ENCODE peak calls at places on chromosome 14, in eight cellular contexts. M, Q, C, G, T, Z, N and I are unnamed samples.

GRCh38 chr14:32669416-32669815 is 269.3 kb upstream of the NPAS3 start:
- DNase-seq in T (no peak), Q (no peak), G (no peak), M (peak; percentile 37), Z (no peak), N (no peak), C (no peak), I (peak; percentile 16)

GRCh38 chr14:62076825-62077660 is 314.8 kb downstream of the SNAPC1 start:
- DNase-seq in N (no peak), Z (no peak), M (no peak), C (no peak), T (no peak), Q (no peak), G (no peak), I (no peak)

GRCh38 chr14:91140672-91141071 is 26.8 kb downstream of the DGLUCY start:
- DNase-seq in T (no peak), C (no peak), N (no peak), G (no peak), M (peak; percentile 28), Z (no peak), Q (peak; percentile 25), I (peak; percentile 22)

GRCh38 chr14:24232121-24232644 is at the start of gene NEDD8:
- DNase-seq in Q (peak; percentile 96), T (peak; percentile 67), M (peak; percentile 99), Z (peak; percentile 69), N (peak; percentile 88), G (peak; percentile 79), C (peak; percentile 97), I (peak; percentile 97)

GRCh38 chr14:99729991-99730875 is 46.1 kb downstream of the CYP46A1 start:
- DNase-seq in N (peak; percentile 84), C (peak; percentile 84), M (peak; percentile 76), T (peak; percentile 39), G (no peak), Q (no peak), Z (no peak), I (peak; percentile 25)

GRCh38 chr14:73787760-73788508 is 63.7 kb upstream of the PTGR2 start:
- DNase-seq in Q (peak; percentile 67), T (peak; percentile 27), Z (no peak), G (no peak), C (no peak), M (peak; percentile 81), N (no peak), I (peak; percentile 53)

GRCh38 chr14:103730490-103731035 is 15.0 kb downstream of the ZFYVE21 start:
- DNase-seq in G (no peak), N (peak; percentile 91), M (no peak), Z (no peak), T (no peak), C (peak; percentile 80), Q (no peak), I (no peak)

GRCh38 chr14:49206832-49207231 is 379.3 kb downstream of the RPS29 start:
- DNase-seq in Z (no peak), T (no peak), M (no peak), N (no peak), G (no peak), C (no peak), Q (peak; percentile 8), I (no peak)

GRCh38 chr14:103880334-103880985 is 33.1 kb upstream of the PPP1R13B start:
- DNase-seq in G (no peak), M (peak; percentile 86), Z (no peak), C (peak; percentile 88), T (no peak), N (peak; percentile 85), Q (peak; percentile 85), I (peak; percentile 63)

GRCh38 chr14:104370256-104370870 is 209.2 kb upstream of the C14orf180 start:
- DNase-seq in C (peak; percentile 37), Z (no peak), T (no peak), Q (no peak), N (no peak), G (no peak), M (no peak), I (no peak)

GRCh38 chr14:53715390-53715730 is 241.3 kb downstream of the BMP4 start:
- DNase-seq in Z (no peak), C (no peak), T (no peak), Q (peak; percentile 62), G (no peak), M (peak; percentile 71), N (no peak), I (peak; percentile 76)

GRCh38 chr14:56189306-56189705 is 71.1 kb downstream of the PELI2 start:
- DNase-seq in T (no peak), Z (no peak), M (peak; percentile 91), G (peak; percentile 8), C (no peak), Q (peak; percentile 85), N (no peak), I (peak; percentile 68)

GRCh38 chr14:34537677-34538009 is 1.9 kb downstream of the EAPP start:
- DNase-seq in C (no peak), N (no peak), G (no peak), T (no peak), Q (no peak), M (no peak), Z (no peak), I (no peak)

GRCh38 chr14:34538871-34539406 is 562 bp downstream of the EAPP start:
- DNase-seq in C (no peak), Q (peak; percentile 3), N (no peak), G (no peak), M (no peak), T (no peak), Z (no peak), I (peak; percentile 26)

GRCh38 chr14:34536951-34537676 is 2.4 kb downstream of the EAPP start:
- DNase-seq in C (no peak), N (no peak), Z (no peak), M (no peak), T (no peak), G (no peak), Q (no peak), I (peak; percentile 62)

DNA sequence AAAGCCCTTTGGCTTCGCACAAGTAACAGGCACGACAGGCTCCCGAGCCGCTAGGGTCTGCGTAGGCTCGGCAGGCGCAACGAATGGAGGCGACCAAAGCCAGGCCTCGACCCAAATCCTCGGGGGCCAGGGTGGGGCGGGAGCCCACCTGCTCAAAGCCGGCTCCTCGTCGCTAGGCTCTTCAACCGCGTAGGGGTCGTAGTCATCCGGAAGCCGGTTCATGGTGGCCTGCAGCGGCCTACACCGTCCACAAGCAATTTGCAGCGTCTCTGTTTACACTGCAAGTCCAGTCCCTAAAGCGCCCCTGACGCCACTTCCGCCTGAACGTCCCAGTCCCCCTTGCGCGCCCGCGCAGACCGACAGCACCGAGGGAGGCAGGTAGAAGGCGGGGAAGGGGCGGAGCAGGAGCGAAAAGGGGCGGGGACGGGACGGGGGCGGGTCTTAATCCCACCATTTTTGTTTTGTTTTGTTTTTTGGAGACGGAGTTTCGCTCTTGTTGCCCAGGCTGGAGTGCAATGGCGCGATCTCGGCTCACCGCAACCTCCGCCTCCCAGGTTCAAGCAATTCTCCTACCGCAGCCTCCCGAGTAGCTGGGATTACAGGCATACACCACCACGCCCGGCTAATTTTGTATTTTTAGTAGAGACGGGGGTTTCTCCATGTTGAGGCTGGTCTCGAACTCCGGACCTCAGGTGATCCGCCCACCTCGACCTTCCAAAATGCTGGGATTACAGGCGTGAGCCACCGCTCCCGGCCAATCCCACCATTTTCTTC is at the start of gene EAPP:
- DNase-seq in Z (peak; percentile 80), G (peak; percentile 69), C (peak; percentile 99), T (peak; percentile 89), Q (peak; percentile 98), M (peak; percentile 99), N (peak; percentile 98), I (peak; percentile 98)
- TF ChIP-seq CTCF in Z (no peak), G (no peak), C (no peak), T (no peak), Q (no peak), M (no peak), N (peak; percentile 29), I (no peak)

GRCh38 chr14:22524105-22524783 is 64.8 kb downstream of the DAD1 start:
- DNase-seq in C (no peak), N (no peak), Q (no peak), Z (no peak), G (no peak), M (no peak), T (no peak), I (no peak)

GRCh38 chr14:22524784-22525161 is 64.3 kb downstream of the DAD1 start:
- DNase-seq in C (no peak), T (no peak), M (no peak), Z (no peak), G (no peak), Q (no peak), N (no peak), I (no peak)

GRCh38 chr14:22520786-22521185 is 68.2 kb downstream of the DAD1 start:
- DNase-seq in Q (no peak), N (no peak), T (no peak), M (no peak), C (no peak), Z (no peak), G (no peak), I (no peak)

GRCh38 chr14:22521449-22522239 is 67.4 kb downstream of the DAD1 start:
- DNase-seq in G (no peak), M (no peak), N (no peak), T (no peak), C (no peak), Z (no peak), Q (no peak), I (no peak)

DNA sequence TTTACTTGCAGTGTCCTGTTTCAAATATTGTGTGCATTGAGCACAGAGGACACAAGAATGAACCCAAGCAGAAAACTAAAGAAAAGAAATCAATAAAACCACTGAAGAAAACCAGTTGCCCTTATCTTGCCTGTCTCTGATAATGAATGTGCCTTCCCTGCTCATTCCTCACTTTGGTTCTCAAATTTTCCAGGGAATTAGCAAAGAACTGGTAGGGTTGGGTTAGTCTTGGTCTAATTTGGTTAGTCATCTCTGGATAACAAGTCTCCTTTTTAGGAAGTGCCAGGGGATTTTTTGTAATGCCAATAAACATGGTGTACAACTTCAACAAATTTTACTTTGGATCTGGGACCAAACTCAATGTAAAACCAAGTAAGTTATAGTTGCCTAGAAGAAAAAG is 65.7 kb downstream of the DAD1 start:
- DNase-seq in N (no peak), M (no peak), T (no peak), Q (no peak), Z (no peak), G (no peak), C (no peak), I (no peak)
- H3K4me3 ChIP-seq in N (no peak overlapping the region), M (no peak overlapping the region), T (no peak overlapping the region), Q (no peak overlapping the region), Z (no peak overlapping the region), G (no peak overlapping the region), C (no peak overlapping the region), I (no peak overlapping the region)

GRCh38 chr14:22163051-22163450 is 426.0 kb downstream of the DAD1 start:
- DNase-seq in M (no peak), Z (no peak), G (no peak), C (no peak), T (peak; percentile 45), Q (peak; percentile 42), N (no peak), I (peak; percentile 40)
- TF ChIP-seq CTCF in M (no peak), Z (peak; percentile 28), G (peak; percentile 21), C (no peak), T (peak; percentile 47), Q (no peak), N (no peak), I (peak; percentile 18)

GRCh38 chr14:93113678-93114067 is 2.1 kb downstream of the ITPK1 start:
- DNase-seq in C (no peak), N (no peak), M (no peak), Z (no peak), Q (no peak), G (no peak), T (no peak), I (no peak)
- H3K4me3 ChIP-seq in C (peak overlapping the region; percentile 93), N (peak overlapping the region; percentile 64), M (no peak overlapping the region), Z (peak overlapping the region; percentile 99), Q (no peak overlapping the region), G (peak overlapping the region; percentile 64), T (no peak overlapping the region), I (no peak overlapping the region)